ENCODE peak calls at places on chromosomes 5 and 9, in four cellular contexts. I is cardiac muscle cell; D is activated CD4-positive, CD25-positive, alpha-beta regulatory T cell; F is activated T-helper 1 cell treated with anti-CD3 and anti-CD28 coated beads, Interleukin-12 subunit alpha, Interleukin-12 subunit beta, Interleukin-2, Interleukin-4 antibody, amounts not matched to agents 30 ng/mL and 10 ng/mL and 1 ng/mL, durations not matched to agents 14 hours and 24 hours and 36 hours. O is an unnamed sample.

GRCh38 chr5:17713301-17713700 is 79.0 kb downstream of the TAF11L14 start:
- DNase-seq in D (no peak), F (no peak), I (no peak), O (no peak)

GRCh38 chr9:37574996-37575395 is 1.2 kb downstream of the FBXO10 start:
- DNase-seq in F (no peak), I (no peak), D (no peak), O (no peak)

GRCh38 chr9:95670122-95670521 is 153.4 kb upstream of the PTCH1 start:
- DNase-seq in I (no peak), F (no peak), D (no peak), O (no peak)

GRCh38 chr9:90044263-90044662 is 439.5 kb downstream of the GADD45G start:
- DNase-seq in I (no peak), D (no peak), F (no peak), O (no peak)

GRCh38 chr9:78879324-78880100 is 582.6 kb downstream of the PSAT1 start:
- DNase-seq in F (no peak), D (no peak), I (no peak), O (no peak)

GRCh38 chr5:126847318-126848221 is 70.6 kb downstream of the LMNB1 start:
- DNase-seq in I (no peak), D (no peak), F (no peak), O (no peak)

GRCh38 chr9:98998441-98999151 is 54.9 kb downstream of the COL15A1 start:
- DNase-seq in I (peak), F (peak), D (peak), O (peak)

GRCh38 chr5:62257018-62257367 is 49.0 kb upstream of the KIF2A start:
- DNase-seq in D (no peak), I (no peak), F (no peak), O (no peak)

GRCh38 chr5:105101597-105101996 is 1539.0 kb upstream of the NUDT12 start:
- DNase-seq in I (peak), D (no peak), F (no peak), O (no peak)

GRCh38 chr9:87573841-87574342 is 76.2 kb downstream of the DAPK1 start:
- DNase-seq in I (no peak), F (no peak), D (no peak), O (no peak)

GRCh38 chr5:2258861-2259260 is 376.1 kb upstream of the IRX4 start:
- DNase-seq in D (no peak), F (no peak), I (no peak), O (no peak)

GRCh38 chr9:133848471-133848870 is 110.3 kb upstream of the SARDH start:
- DNase-seq in I (no peak), F (no peak), D (no peak), O (no peak)

GRCh38 chr5:50963647-50964584 is 297.5 kb downstream of the PARP8 start:
- DNase-seq in I (no peak), F (no peak), D (no peak), O (no peak)

GRCh38 chr9:97781902-97782301 is 71.1 kb upstream of the FOXE1 start:
- DNase-seq in D (no peak), I (no peak), F (no peak), O (no peak)

GRCh38 chr5:173232499-173233346 is 2.3 kb downstream of the NKX2-5 start:
- DNase-seq in I (no peak), F (no peak), D (no peak), O (no peak)

GRCh38 chr5:165457854-165458481 is 1952.5 kb downstream of the MAT2B start:
- DNase-seq in D (no peak), F (no peak), I (peak), O (no peak)

GRCh38 chr9:77599492-77599891 is 48.6 kb downstream of the GNA14 start:
- DNase-seq in D (no peak), I (no peak), F (no peak), O (no peak)

GRCh38 chr9:115466784-115467183 is 348.8 kb upstream of the TNC start:
- DNase-seq in F (no peak), D (no peak), I (no peak), O (no peak)

O was measured in activated CD4-positive, alpha-beta memory T cell treated with anti-CD3 and anti-CD28 coated beads, Interleukin-2, amount 10 ng/mL, durations not matched to agents 7 days and 5 days.